ENCODE peak calls at places on chromosomes 1 and 21, in four cellular contexts. G, A, J and B are unnamed samples.

GRCh38 chr1:92961131-92961895 is at the start of gene DIPK1A:
- DNase-seq in G (peak), A (peak), J (peak), B (peak)

GRCh38 chr1:33815061-33815460 is 48.8 kb upstream of the HMGB4 start:
- DNase-seq in G (peak), A (no peak), J (no peak), B (peak)

GRCh38 chr1:90768098-90768497 is 51.0 kb upstream of the BARHL2 start:
- DNase-seq in G (no peak), A (no peak), J (no peak), B (no peak)

GRCh38 chr1:231929311-231929710 is 302.7 kb downstream of the DISC1 start:
- DNase-seq in G (peak), A (no peak), J (no peak), B (peak)

GRCh38 chr1:20584890-20585289 is 4.0 kb upstream of the CDA start:
- DNase-seq in G (peak), A (no peak), J (no peak), B (no peak)

GRCh38 chr1:174789399-174789798 is 210.3 kb upstream of the CACYBP start:
- DNase-seq in G (peak), A (no peak), J (no peak), B (peak)

GRCh38 chr1:170872663-170873062 is 62.7 kb upstream of the MROH9 start:
- DNase-seq in G (no peak), A (no peak), J (no peak), B (no peak)

GRCh38 chr1:203888807-203889251 is 27.4 kb downstream of the SNRPE start:
- DNase-seq in G (peak), A (no peak), J (no peak), B (peak)

GRCh38 chr1:230385173-230385480 is 41.0 kb downstream of the PGBD5 start:
- DNase-seq in G (no peak), A (no peak), J (no peak), B (no peak)

GRCh38 chr21:35438643-35439404 is 389.7 kb upstream of the RUNX1 start:
- DNase-seq in G (no peak), A (no peak), J (no peak), B (no peak)

GRCh38 chr1:46522184-46522968 is 29.1 kb downstream of the KNCN start:
- DNase-seq in G (peak), A (peak), J (peak), B (peak)

GRCh38 chr1:205579711-205580110 is 52.1 kb downstream of the ELK4 start:
- DNase-seq in G (no peak), A (no peak), J (no peak), B (no peak)

GRCh38 chr1:87521446-87521845 is 192.8 kb downstream of the LMO4 start:
- DNase-seq in G (no peak), A (no peak), J (no peak), B (no peak)

GRCh38 chr1:247360991-247361721 is 29.5 kb upstream of the ZNF496 start:
- DNase-seq in G (no peak), A (peak), J (no peak), B (no peak)

GRCh38 chr1:161382214-161383019 is 14.7 kb upstream of the CFAP126 start:
- DNase-seq in G (peak), A (no peak), J (peak), B (peak)

GRCh38 chr1:16458801-16459200 is 18.3 kb downstream of the NECAP2 start:
- DNase-seq in G (no peak), A (no peak), J (no peak), B (no peak)

GRCh38 chr1:54163573-54163972 is 10.8 kb upstream of the CDCP2 start:
- DNase-seq in G (no peak), A (no peak), J (no peak), B (no peak)

GRCh38 chr1:51236548-51237312 is 657 bp downstream of the RNF11 start:
- DNase-seq in G (peak), A (peak), J (peak), B (peak)

GRCh38 chr1:105793541-105794146 is 1262.8 kb upstream of the PRMT6 start:
- DNase-seq in G (peak), A (no peak), J (no peak), B (peak)

GRCh38 chr1:102593276-102593675 is 515.0 kb downstream of the COL11A1 start:
- DNase-seq in G (no peak), A (no peak), J (no peak), B (peak)

GRCh38 chr1:113140588-113141446 is 67.8 kb downstream of the LRIG2 start:
- DNase-seq in G (peak), A (peak), J (peak), B (peak)

GRCh38 chr1:35660581-35661473 is 19.5 kb upstream of the PSMB2 start:
- DNase-seq in G (peak), A (no peak), J (no peak), B (peak)

GRCh38 chr1:157301477-157302198 is 163.4 kb upstream of the ETV3 start:
- DNase-seq in G (no peak), A (no peak), J (no peak), B (no peak)

GRCh38 chr21:36156815-36157670 is at the start of gene DOP1B:
- DNase-seq in G (no peak), A (no peak), J (no peak), B (no peak)

GRCh38 chr1:219324171-219324570 is 150.5 kb downstream of the LYPLAL1 start:
- DNase-seq in G (no peak), A (no peak), J (no peak), B (no peak)

GRCh38 chr1:15835205-15835740 is 12.2 kb upstream of the SPEN start:
- DNase-seq in G (no peak), A (peak), J (no peak), B (no peak)

GRCh38 chr1:110187139-110187890 is 22.8 kb upstream of the KCNC4 start:
- DNase-seq in G (no peak), A (no peak), J (no peak), B (peak)

GRCh38 chr1:212456166-212456528 is 23.4 kb downstream of the NENF start:
- DNase-seq in G (no peak), A (no peak), J (no peak), B (no peak)

GRCh38 chr1:212458817-212459216 is 26.1 kb downstream of the NENF start:
- DNase-seq in G (no peak), A (no peak), J (no peak), B (no peak)

GRCh38 chr1:212459656-212460055 is 26.9 kb downstream of the NENF start:
- DNase-seq in G (no peak), A (no peak), J (no peak), B (no peak)

GRCh38 chr1:212455406-212456165 is 22.9 kb downstream of the NENF start:
- DNase-seq in G (peak), A (peak), J (peak), B (peak)

GRCh38 chr1:212457740-212458338 is 25.1 kb downstream of the NENF start:
- DNase-seq in G (peak), A (no peak), J (no peak), B (peak)
- TF ChIP-seq CTCF in G (peak), A (peak), J (no peak), B (peak)

GRCh38 chr1:194297100-194297499 is 1110.7 kb upstream of the B3GALT2 start:
- DNase-seq in G (no peak), A (no peak), J (no peak), B (no peak)

GRCh38 chr1:194297999-194298598 is 1111.7 kb upstream of the B3GALT2 start:
- DNase-seq in G (no peak), A (no peak), J (no peak), B (no peak)

GRCh38 chr1:194294006-194294405 is 1107.6 kb upstream of the B3GALT2 start:
- DNase-seq in G (no peak), A (no peak), J (no peak), B (no peak)

GRCh38 chr1:194296201-194296600 is 1109.8 kb upstream of the B3GALT2 start:
- DNase-seq in G (no peak), A (no peak), J (no peak), B (peak)

GRCh38 chr1:194295690-194296089 is 1109.3 kb upstream of the B3GALT2 start:
- DNase-seq in G (peak), A (no peak), J (no peak), B (peak)
- TF ChIP-seq CTCF in G (peak), A (peak), J (peak), B (peak)

GRCh38 chr1:56780832-56781231 is 38.4 kb downstream of the FYB2 start:
- DNase-seq in G (no peak), A (no peak), J (no peak), B (no peak)
- TF ChIP-seq CTCF in G (no peak), A (no peak), J (no peak), B (no peak)

DNA sequence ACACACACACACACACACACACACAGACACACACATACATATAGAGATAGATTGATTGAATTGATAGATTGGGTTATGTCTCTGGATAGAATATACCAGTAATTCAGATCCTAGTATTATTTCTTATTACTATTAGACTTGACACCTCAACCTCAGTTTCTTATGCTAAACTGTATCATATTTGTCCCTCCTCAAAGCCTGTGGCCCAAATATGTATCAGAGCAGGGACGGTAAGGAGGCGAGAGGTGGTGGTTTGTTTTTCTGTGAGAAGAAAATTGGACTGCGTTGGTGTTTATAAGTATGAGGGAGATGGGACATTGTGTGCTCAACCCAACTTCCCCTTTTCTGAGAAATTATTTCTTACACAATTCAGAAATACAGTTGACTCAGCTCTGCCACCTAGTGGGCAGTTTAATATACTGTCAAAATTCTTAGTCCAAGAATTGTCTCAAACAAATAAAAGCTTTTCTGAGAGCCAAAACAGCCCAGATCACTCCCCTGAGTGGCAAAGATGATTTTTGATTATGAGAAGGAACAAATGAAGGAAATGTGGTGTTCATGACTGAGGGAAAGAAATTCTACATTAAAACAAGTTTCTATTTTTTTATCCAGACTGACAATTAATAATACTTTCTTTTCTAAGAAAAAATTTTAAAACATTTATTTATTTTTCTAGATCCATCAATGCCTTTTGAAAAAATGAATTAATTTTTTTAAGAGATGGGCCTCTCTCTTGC is 10.8 kb upstream of the TXNIP start:
- DNase-seq in G (peak), A (no peak), J (peak), B (peak)
- TF ChIP-seq CTCF in G (peak), A (peak), J (peak), B (peak)

GRCh38 chr1:67367370-67368345 is 60.0 kb downstream of the IL12RB2 start:
- DNase-seq in G (peak), A (no peak), J (no peak), B (no peak)
- TF ChIP-seq CTCF in G (no peak), A (no peak), J (no peak), B (no peak)

GRCh38 chr21:38777015-38777414 is 28.7 kb upstream of the ETS2 start:
- DNase-seq in G (no peak), A (no peak), J (no peak), B (no peak)
- TF ChIP-seq CTCF in G (no peak), A (no peak), J (no peak), B (no peak)

DNA sequence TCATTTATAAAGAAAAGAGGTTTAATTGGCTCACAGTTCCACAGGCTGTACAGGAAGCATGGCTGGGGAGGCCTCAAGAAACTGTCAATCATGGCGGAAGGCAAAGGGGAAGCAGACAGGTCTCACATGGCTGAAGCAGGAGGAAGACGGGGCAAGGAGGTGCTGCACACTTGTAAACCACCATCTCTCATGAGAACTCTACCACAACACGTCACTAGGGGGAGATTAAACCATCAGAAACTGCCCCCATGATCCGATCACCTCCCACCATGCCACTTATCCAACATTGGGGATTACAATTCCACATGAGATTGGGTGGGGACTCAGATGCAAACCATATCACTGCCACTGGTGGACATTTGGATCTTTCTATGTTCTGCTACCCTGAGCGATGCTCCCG is 351.4 kb downstream of the NPHP4 start:
- DNase-seq in G (no peak), A (no peak), J (no peak), B (no peak)
- TF ChIP-seq CTCF in G (no peak), A (no peak), J (peak), B (no peak)